ENCODE peak calls at places on chromosomes 7 and 10, in four cellular contexts. G, Q, D and W are unnamed samples.

GRCh38 chr10:12512292-12513002 is 163.1 kb downstream of the CAMK1D start:
- DNase-seq in G (no peak), Q (no peak), D (no peak), W (no peak)

GRCh38 chr7:116630932-116631449 is 41.0 kb upstream of the MET start:
- DNase-seq in G (no peak), Q (no peak), D (peak), W (no peak)

GRCh38 chr7:78760620-78761355 is 692.7 kb downstream of the MAGI2 start:
- DNase-seq in G (no peak), Q (no peak), D (no peak), W (no peak)

GRCh38 chr7:134852626-134853025 is 73.2 kb downstream of the CALD1 start:
- DNase-seq in G (no peak), Q (no peak), D (no peak), W (no peak)

GRCh38 chr7:1291040-1291689 is 58.5 kb downstream of the UNCX start:
- DNase-seq in G (no peak), Q (no peak), D (no peak), W (no peak)

GRCh38 chr10:77837248-77837924 is 89.2 kb downstream of the DLG5 start:
- DNase-seq in G (peak), Q (peak), D (peak), W (peak)

GRCh38 chr7:139075031-139075652 is 34.4 kb downstream of the ZC3HAV1 start:
- DNase-seq in G (peak), Q (peak), D (peak), W (peak)

GRCh38 chr7:83077328-83077727 is 85.4 kb downstream of the PCLO start:
- DNase-seq in G (no peak), Q (no peak), D (no peak), W (no peak)

GRCh38 chr10:122294006-122294405 is 22.9 kb downstream of the BTBD16 start:
- DNase-seq in G (no peak), Q (no peak), D (no peak), W (no peak)

GRCh38 chr7:54015251-54015650 is 526.9 kb upstream of the VSTM2A start:
- DNase-seq in G (no peak), Q (no peak), D (no peak), W (no peak)

GRCh38 chr10:132735341-132735775 is 50.6 kb downstream of the NKX6-2 start:
- DNase-seq in G (no peak), Q (no peak), D (no peak), W (peak)

GRCh38 chr7:1675036-1675671 is 5.1 kb downstream of the ELFN1 start:
- DNase-seq in G (no peak), Q (no peak), D (no peak), W (peak)

GRCh38 chr7:134684165-134684564 is 37.5 kb downstream of the BPGM start:
- DNase-seq in G (no peak), Q (no peak), D (no peak), W (no peak)

GRCh38 chr7:46864711-46865110 is 717.2 kb downstream of the TNS3 start:
- DNase-seq in G (no peak), Q (no peak), D (no peak), W (no peak)

GRCh38 chr10:74092372-74092771 is 58.3 kb downstream of the AP3M1 start:
- DNase-seq in G (no peak), Q (no peak), D (no peak), W (no peak)

GRCh38 chr7:116772423-116772852 is 89.9 kb upstream of the CAPZA2 start:
- DNase-seq in G (no peak), Q (no peak), D (no peak), W (no peak)

GRCh38 chr10:114273910-114274309 is 34.9 kb downstream of the VWA2 start:
- DNase-seq in G (no peak), Q (no peak), D (no peak), W (no peak)

GRCh38 chr10:97422921-97423420 is 3.0 kb upstream of the PGAM1 start:
- DNase-seq in G (no peak), Q (no peak), D (no peak), W (no peak)

GRCh38 chr7:5217851-5218331 is 27.9 kb downstream of the WIPI2 start:
- DNase-seq in G (no peak), Q (no peak), D (no peak), W (no peak)

GRCh38 chr10:95411635-95412034 is 120.8 kb upstream of the PDLIM1 start:
- DNase-seq in G (no peak), Q (peak), D (no peak), W (no peak)

GRCh38 chr7:152899482-152900166 is 140.1 kb downstream of the ACTR3B start:
- DNase-seq in G (no peak), Q (no peak), D (no peak), W (no peak)

GRCh38 chr10:88411772-88412349 is 171.3 kb downstream of the RNLS start:
- DNase-seq in G (no peak), Q (no peak), D (no peak), W (no peak)

GRCh38 chr10:44873156-44873555 is 38.0 kb upstream of the TMEM72 start:
- DNase-seq in G (no peak), Q (no peak), D (no peak), W (no peak)

GRCh38 chr10:7696545-7696944 is 6.6 kb upstream of the ITIH2 start:
- DNase-seq in G (no peak), Q (no peak), D (no peak), W (no peak)

GRCh38 chr7:13851756-13852155 is 137.7 kb downstream of the ETV1 start:
- DNase-seq in G (no peak), Q (no peak), D (no peak), W (peak)

GRCh38 chr10:131963350-131963749 is 18.4 kb downstream of the BNIP3 start:
- DNase-seq in G (no peak), Q (no peak), D (no peak), W (no peak)

GRCh38 chr10:71201921-71202713 is 10.3 kb upstream of the UNC5B start:
- DNase-seq in G (no peak), Q (no peak), D (no peak), W (peak)

GRCh38 chr10:50882540-50882983 is 2.9 kb downstream of the A1CF start:
- DNase-seq in G (no peak), Q (no peak), D (no peak), W (peak)

GRCh38 chr10:10222288-10222945 is 795.3 kb upstream of the CELF2 start:
- DNase-seq in G (no peak), Q (no peak), D (no peak), W (no peak)

GRCh38 chr7:37081436-37081835 is 357.1 kb upstream of the AOAH start:
- DNase-seq in G (peak), Q (no peak), D (peak), W (no peak)

GRCh38 chr10:24871006-24871405 is 81.4 kb downstream of the PRTFDC1 start:
- DNase-seq in G (no peak), Q (no peak), D (no peak), W (no peak)

GRCh38 chr10:24862586-24862985 is 89.8 kb downstream of the PRTFDC1 start:
- DNase-seq in G (no peak), Q (no peak), D (no peak), W (no peak)

GRCh38 chr10:24869354-24870016 is 82.9 kb downstream of the PRTFDC1 start:
- DNase-seq in G (no peak), Q (no peak), D (peak), W (no peak)

GRCh38 chr10:24871501-24871900 is 80.9 kb downstream of the PRTFDC1 start:
- DNase-seq in G (no peak), Q (no peak), D (no peak), W (no peak)

GRCh38 chr10:24866615-24867583 is 85.5 kb downstream of the PRTFDC1 start:
- DNase-seq in G (no peak), Q (peak), D (peak), W (no peak)
- TF ChIP-seq USF1 in G (no peak), Q (no peak), D (no peak), W (no peak)

GRCh38 chr7:44226396-44226753 is 25.6 kb downstream of the YKT6 start:
- DNase-seq in G (no peak), Q (no peak), D (no peak), W (peak)
- TF ChIP-seq USF1 in G (no peak), Q (no peak), D (no peak), W (no peak)

DNA sequence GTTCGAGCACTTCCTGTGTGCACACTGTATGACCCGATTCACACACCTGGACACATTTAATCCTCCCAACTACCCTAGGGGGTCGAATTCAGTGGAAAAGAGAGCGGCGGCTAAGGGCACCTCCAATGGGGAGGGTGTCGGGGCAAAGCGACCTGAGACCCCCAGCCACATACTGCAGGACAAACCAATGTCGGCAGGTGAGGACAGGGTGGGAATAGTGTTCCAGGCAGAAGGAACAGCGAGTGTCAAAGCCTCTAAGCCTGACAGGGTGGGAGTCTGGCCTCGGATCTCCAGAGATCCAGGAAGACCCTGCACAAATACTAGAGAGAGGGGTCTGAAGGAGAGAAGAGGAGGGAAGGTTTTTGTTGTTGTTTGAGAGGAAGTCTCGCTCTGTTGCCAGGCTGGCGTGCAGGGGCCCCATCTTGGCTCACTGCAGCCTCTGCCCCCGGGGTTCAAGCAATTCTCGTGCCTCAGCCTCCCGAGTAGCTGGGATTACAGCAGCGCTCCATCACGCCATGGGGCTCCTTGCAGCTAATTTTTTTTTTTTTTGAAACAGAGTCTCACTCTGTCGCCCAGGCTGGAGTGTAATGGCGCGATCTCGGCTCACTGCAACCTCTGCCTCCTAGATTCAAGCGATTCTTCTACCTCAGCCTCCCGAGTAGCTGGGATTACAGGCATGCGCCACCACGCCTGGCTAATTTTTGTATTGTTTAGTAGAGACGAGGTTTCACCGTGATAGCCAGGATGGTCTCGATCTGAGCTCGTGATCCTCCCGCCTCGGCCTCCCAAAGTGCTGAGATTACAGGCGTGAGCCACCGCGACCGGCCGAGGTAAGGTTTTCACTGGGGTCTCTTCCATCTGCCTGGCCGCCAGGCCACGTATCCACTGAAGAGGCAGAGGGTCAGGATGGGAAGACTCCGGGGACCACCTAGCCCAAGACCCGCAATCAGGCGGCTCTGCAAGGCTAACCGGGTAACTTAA is 1.2 kb upstream of the ARPC1B start:
- DNase-seq in G (no peak), Q (no peak), D (no peak), W (no peak)
- TF ChIP-seq USF1 in G (no peak), Q (no peak), D (no peak), W (no peak)

GRCh38 chr10:24722676-24723385 is 856 bp downstream of the ARHGAP21 start:
- DNase-seq in G (no peak), Q (peak), D (peak), W (peak)
- TF ChIP-seq USF1 in G (no peak), Q (no peak), D (no peak), W (no peak)

DNA sequence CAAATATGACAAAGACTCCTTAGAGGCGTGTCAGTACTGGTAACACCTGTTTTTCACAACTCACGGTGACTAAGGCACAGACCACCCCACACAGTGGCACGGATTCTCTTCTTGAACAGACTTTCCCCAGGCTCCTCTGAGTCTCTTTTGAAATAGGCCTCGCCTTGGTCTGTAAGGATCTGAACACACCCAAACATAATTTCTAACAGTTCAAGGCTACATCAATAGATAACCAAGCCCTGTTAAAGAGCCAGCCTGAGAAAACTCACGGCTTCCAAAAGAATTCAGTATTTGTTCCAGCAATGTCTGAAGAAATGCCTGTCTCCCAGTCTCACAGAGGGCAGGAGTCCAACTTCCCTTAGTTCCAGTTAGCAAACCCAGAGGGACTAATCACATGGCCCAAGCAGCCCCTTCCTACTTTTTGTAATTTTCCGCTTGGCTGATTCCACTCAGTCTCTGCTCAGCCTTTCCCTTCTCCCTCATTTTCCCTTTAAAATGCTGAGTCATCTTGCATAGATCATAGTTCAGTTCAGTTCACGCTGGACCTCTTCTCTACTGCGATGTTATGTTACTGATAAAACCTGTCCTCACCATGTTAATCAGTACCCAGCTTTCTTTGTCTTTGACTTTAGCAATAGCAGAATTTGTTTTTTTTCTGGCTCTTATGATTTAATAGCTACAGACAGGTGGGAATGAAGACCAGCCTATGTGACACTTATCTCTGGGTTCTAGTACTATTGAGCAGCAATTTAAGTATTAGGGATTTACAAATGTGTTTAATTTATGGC is 22.6 kb upstream of the AKR1C3 start:
- DNase-seq in G (no peak), Q (no peak), D (peak), W (no peak)
- TF ChIP-seq USF1 in G (no peak), Q (no peak), D (no peak), W (no peak)

GRCh38 chr7:73706122-73707044 is 13.1 kb downstream of the STX1A start:
- DNase-seq in G (no peak), Q (no peak), D (peak), W (peak)
- TF ChIP-seq USF1 in G (no peak), Q (no peak), D (no peak), W (no peak)

DNA sequence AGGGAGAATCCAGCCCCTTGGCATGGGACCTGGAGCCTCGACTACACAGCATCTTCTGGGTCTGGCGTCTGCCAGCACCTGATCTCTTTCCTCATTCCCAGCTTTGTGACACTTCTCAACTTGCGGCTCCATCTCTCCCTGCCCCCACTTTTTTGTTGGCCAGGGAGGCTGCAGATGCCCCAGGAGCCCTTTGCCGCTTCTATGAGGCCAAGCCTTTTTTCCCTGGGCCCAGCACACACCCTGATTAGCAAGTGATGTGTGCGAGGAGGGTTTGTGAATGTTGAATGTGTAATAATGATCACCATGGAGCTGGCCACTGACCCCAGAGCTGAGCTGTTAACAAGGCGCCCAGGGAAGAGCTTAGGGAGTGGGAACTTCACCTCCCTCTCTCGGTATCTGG is 4.4 kb downstream of the EVX1 start:
- DNase-seq in G (no peak), Q (no peak), D (no peak), W (no peak)
- TF ChIP-seq USF1 in G (no peak), Q (no peak), D (no peak), W (no peak)

DNA sequence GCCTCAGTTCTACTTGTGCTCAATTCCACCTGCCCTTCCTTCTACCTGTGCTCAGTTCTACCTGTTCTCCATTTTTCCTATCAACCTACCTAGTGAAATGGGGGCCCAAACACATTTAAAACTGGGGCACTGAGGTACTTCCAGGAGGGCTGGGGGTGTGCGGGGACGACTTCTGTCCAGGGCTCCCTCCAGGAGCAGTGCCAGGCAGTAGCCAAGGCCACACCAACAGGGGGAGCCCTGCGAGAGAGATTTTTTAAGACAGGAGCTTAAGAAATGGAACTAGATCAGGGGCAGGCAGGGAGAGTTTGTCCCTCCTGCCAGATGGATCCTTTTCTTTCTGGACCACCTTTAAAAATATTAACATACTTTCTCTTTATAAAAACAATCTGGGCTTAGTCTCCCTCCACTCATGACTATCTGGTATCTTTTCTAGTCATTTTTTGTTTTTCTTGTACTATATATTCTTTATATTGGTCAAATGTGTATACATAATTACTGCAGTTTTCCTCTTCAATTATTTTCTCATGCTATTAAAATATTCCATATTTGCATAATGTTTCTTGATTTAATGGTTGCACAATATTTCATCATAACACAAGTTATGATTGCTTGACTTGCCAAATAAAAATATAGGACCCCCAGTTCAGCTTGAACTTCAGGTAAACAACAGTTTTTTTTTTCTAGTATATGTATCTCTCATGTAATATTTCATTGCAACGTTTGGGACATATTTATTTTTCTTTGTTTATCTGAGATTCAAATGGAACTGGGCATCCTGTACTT is 47.3 kb upstream of the INSYN2A start:
- DNase-seq in G (no peak), Q (peak), D (peak), W (peak)
- TF ChIP-seq USF1 in G (no peak), Q (no peak), D (no peak), W (no peak)

GRCh38 chr10:112847778-112848177 is 102.3 kb upstream of the TCF7L2 start:
- DNase-seq in G (no peak), Q (no peak), D (peak), W (no peak)
- TF ChIP-seq USF1 in G (no peak), Q (no peak), D (no peak), W (no peak)